ENCODE peak calls at places on chromosomes 2 and 18, in ten cellular contexts. One of them, this sample, is unnamed.

GRCh38 chr18:79397830-79398761 is 2.4 kb downstream of the NFATC1 start:
- DNase-seq in AG04450: no peak
- DNase-seq in fibroblast of pulmonary artery: no peak
- DNase-seq in thoracic aorta: no peak
- DNase-seq in CD4-positive, alpha-beta memory T cell: peak; percentile 46
- DNase-seq in WERI-Rb-1: no peak
- DNase-seq in IMR-90: no peak
- DNase-seq in fibroblast of the aortic adventitia: no peak
- DNase-seq in uterus: no peak
- DNase-seq in H7: peak; percentile 74
- DNase-seq in this sample: no peak

GRCh38 chr2:9780368-9781130 is 62.7 kb upstream of the TAF1B start:
- DNase-seq in fibroblast of pulmonary artery: no peak
- DNase-seq in thoracic aorta: no peak
- DNase-seq in IMR-90: no peak
- DNase-seq in fibroblast of the aortic adventitia: no peak
- DNase-seq in H7: no peak
- DNase-seq in CD4-positive, alpha-beta memory T cell: peak; percentile 77
- DNase-seq in WERI-Rb-1: no peak
- DNase-seq in uterus: no peak
- DNase-seq in AG04450: no peak
- DNase-seq in this sample: no peak

GRCh38 chr2:107064750-107065149 is 178.8 kb upstream of the ST6GAL2 start:
- DNase-seq in CD4-positive, alpha-beta memory T cell: no peak
- DNase-seq in fibroblast of the aortic adventitia: no peak
- DNase-seq in thoracic aorta: no peak
- DNase-seq in IMR-90: no peak
- DNase-seq in AG04450: no peak
- DNase-seq in WERI-Rb-1: no peak
- DNase-seq in uterus: no peak
- DNase-seq in H7: no peak
- DNase-seq in fibroblast of pulmonary artery: peak; percentile 8
- DNase-seq in this sample: peak; percentile 5

GRCh38 chr2:49367003-49367402 is 212.7 kb upstream of the FSHR start:
- DNase-seq in H7: no peak
- DNase-seq in WERI-Rb-1: no peak
- DNase-seq in IMR-90: no peak
- DNase-seq in fibroblast of pulmonary artery: peak; percentile 42
- DNase-seq in CD4-positive, alpha-beta memory T cell: no peak
- DNase-seq in fibroblast of the aortic adventitia: no peak
- DNase-seq in uterus: no peak
- DNase-seq in thoracic aorta: no peak
- DNase-seq in AG04450: no peak
- DNase-seq in this sample: no peak

GRCh38 chr2:214386720-214387119 is 24.1 kb upstream of the VWC2L start:
- DNase-seq in AG04450: no peak
- DNase-seq in CD4-positive, alpha-beta memory T cell: no peak
- DNase-seq in fibroblast of the aortic adventitia: no peak
- DNase-seq in fibroblast of pulmonary artery: no peak
- DNase-seq in thoracic aorta: no peak
- DNase-seq in IMR-90: no peak
- DNase-seq in uterus: no peak
- DNase-seq in H7: no peak
- DNase-seq in WERI-Rb-1: no peak
- DNase-seq in this sample: no peak

GRCh38 chr18:1499265-1499664 is 594.6 kb downstream of the ADCYAP1 start:
- DNase-seq in WERI-Rb-1: no peak
- DNase-seq in thoracic aorta: no peak
- DNase-seq in H7: no peak
- DNase-seq in AG04450: no peak
- DNase-seq in fibroblast of the aortic adventitia: peak; percentile 10
- DNase-seq in uterus: no peak
- DNase-seq in CD4-positive, alpha-beta memory T cell: no peak
- DNase-seq in IMR-90: no peak
- DNase-seq in fibroblast of pulmonary artery: peak; percentile 11
- DNase-seq in this sample: no peak

GRCh38 chr2:37414470-37414949 is 70.1 kb downstream of the QPCT start:
- DNase-seq in uterus: peak; percentile 44
- DNase-seq in fibroblast of the aortic adventitia: peak; percentile 88
- DNase-seq in IMR-90: peak; percentile 81
- DNase-seq in WERI-Rb-1: no peak
- DNase-seq in fibroblast of pulmonary artery: peak; percentile 86
- DNase-seq in thoracic aorta: no peak
- DNase-seq in CD4-positive, alpha-beta memory T cell: no peak
- DNase-seq in AG04450: peak; percentile 56
- DNase-seq in H7: peak; percentile 48
- DNase-seq in this sample: no peak

GRCh38 chr2:74778381-74779371 is 55.3 kb upstream of the HK2 start:
- DNase-seq in fibroblast of pulmonary artery: peak; percentile 44
- DNase-seq in WERI-Rb-1: peak; percentile 87
- DNase-seq in H7: peak; percentile 79
- DNase-seq in thoracic aorta: no peak
- DNase-seq in fibroblast of the aortic adventitia: no peak
- DNase-seq in CD4-positive, alpha-beta memory T cell: no peak
- DNase-seq in AG04450: no peak
- DNase-seq in uterus: no peak
- DNase-seq in IMR-90: peak; percentile 18
- DNase-seq in this sample: no peak

GRCh38 chr2:109385506-109385905 is 228.3 kb downstream of the SEPTIN10 start:
- DNase-seq in AG04450: no peak
- DNase-seq in thoracic aorta: no peak
- DNase-seq in uterus: no peak
- DNase-seq in IMR-90: no peak
- DNase-seq in CD4-positive, alpha-beta memory T cell: no peak
- DNase-seq in WERI-Rb-1: no peak
- DNase-seq in fibroblast of pulmonary artery: no peak
- DNase-seq in H7: no peak
- DNase-seq in fibroblast of the aortic adventitia: no peak
- DNase-seq in this sample: no peak

GRCh38 chr18:8946046-8946838 is 156.3 kb upstream of the NDUFV2 start:
- DNase-seq in IMR-90: peak; percentile 98
- DNase-seq in uterus: no peak
- DNase-seq in WERI-Rb-1: no peak
- DNase-seq in AG04450: peak; percentile 90
- DNase-seq in fibroblast of the aortic adventitia: peak; percentile 99
- DNase-seq in fibroblast of pulmonary artery: peak; percentile 96
- DNase-seq in CD4-positive, alpha-beta memory T cell: no peak
- DNase-seq in H7: no peak
- DNase-seq in thoracic aorta: no peak
- DNase-seq in this sample: peak; percentile 93

GRCh38 chr2:105301646-105302045 is 27.9 kb downstream of the TGFBRAP1 start:
- DNase-seq in thoracic aorta: no peak
- DNase-seq in IMR-90: no peak
- DNase-seq in H7: no peak
- DNase-seq in CD4-positive, alpha-beta memory T cell: no peak
- DNase-seq in fibroblast of the aortic adventitia: no peak
- DNase-seq in fibroblast of pulmonary artery: no peak
- DNase-seq in uterus: no peak
- DNase-seq in AG04450: no peak
- DNase-seq in WERI-Rb-1: no peak
- DNase-seq in this sample: no peak

GRCh38 chr18:53442415-53442783 is 782.1 kb downstream of the MBD2 start:
- DNase-seq in IMR-90: no peak
- DNase-seq in WERI-Rb-1: no peak
- DNase-seq in fibroblast of pulmonary artery: no peak
- DNase-seq in CD4-positive, alpha-beta memory T cell: no peak
- DNase-seq in AG04450: no peak
- DNase-seq in H7: no peak
- DNase-seq in fibroblast of the aortic adventitia: no peak
- DNase-seq in thoracic aorta: no peak
- DNase-seq in uterus: no peak
- DNase-seq in this sample: no peak

GRCh38 chr2:147945660-147946059 is 74.9 kb downstream of the ORC4 start:
- DNase-seq in thoracic aorta: no peak
- DNase-seq in IMR-90: peak; percentile 16
- DNase-seq in CD4-positive, alpha-beta memory T cell: no peak
- DNase-seq in uterus: no peak
- DNase-seq in fibroblast of the aortic adventitia: peak; percentile 26
- DNase-seq in H7: no peak
- DNase-seq in WERI-Rb-1: no peak
- DNase-seq in AG04450: no peak
- DNase-seq in fibroblast of pulmonary artery: peak; percentile 56
- DNase-seq in this sample: no peak

GRCh38 chr2:223941579-223942277 is 3.4 kb downstream of the WDFY1 start:
- DNase-seq in AG04450: no peak
- DNase-seq in WERI-Rb-1: no peak
- DNase-seq in IMR-90: peak; percentile 83
- DNase-seq in H7: no peak
- DNase-seq in thoracic aorta: no peak
- DNase-seq in uterus: no peak
- DNase-seq in fibroblast of pulmonary artery: peak; percentile 90
- DNase-seq in CD4-positive, alpha-beta memory T cell: peak; percentile 79
- DNase-seq in fibroblast of the aortic adventitia: peak; percentile 94
- DNase-seq in this sample: peak; percentile 36

GRCh38 chr2:26640331-26640745 is 828 bp downstream of the CIB4 start:
- DNase-seq in uterus: peak; percentile 38
- DNase-seq in WERI-Rb-1: no peak
- DNase-seq in thoracic aorta: no peak
- DNase-seq in fibroblast of the aortic adventitia: peak; percentile 70
- DNase-seq in AG04450: no peak
- DNase-seq in CD4-positive, alpha-beta memory T cell: no peak
- DNase-seq in IMR-90: peak; percentile 39
- DNase-seq in fibroblast of pulmonary artery: peak; percentile 74
- DNase-seq in H7: peak; percentile 79
- DNase-seq in this sample: peak; percentile 26

GRCh38 chr18:48896326-48896874 is 54.4 kb downstream of the SMAD7 start:
- DNase-seq in WERI-Rb-1: no peak
- DNase-seq in uterus: no peak
- DNase-seq in AG04450: no peak
- DNase-seq in CD4-positive, alpha-beta memory T cell: no peak
- DNase-seq in fibroblast of the aortic adventitia: no peak
- DNase-seq in thoracic aorta: no peak
- DNase-seq in IMR-90: no peak
- DNase-seq in fibroblast of pulmonary artery: no peak
- DNase-seq in H7: no peak
- DNase-seq in this sample: no peak
- H3K4me3 ChIP-seq in WERI-Rb-1: no peak overlapping the region
- H3K4me3 ChIP-seq in uterus: no peak overlapping the region
- H3K4me3 ChIP-seq in AG04450: no peak overlapping the region
- H3K4me3 ChIP-seq in CD4-positive, alpha-beta memory T cell: no peak overlapping the region
- H3K4me3 ChIP-seq in fibroblast of the aortic adventitia: no peak overlapping the region
- H3K4me3 ChIP-seq in thoracic aorta: no peak overlapping the region
- H3K4me3 ChIP-seq in IMR-90: no peak overlapping the region
- H3K4me3 ChIP-seq in fibroblast of pulmonary artery: no peak overlapping the region
- H3K4me3 ChIP-seq in H7: no peak overlapping the region
- H3K4me3 ChIP-seq in this sample: no peak overlapping the region

GRCh38 chr2:237600205-237600846 is 9.8 kb upstream of the RAB17 start:
- DNase-seq in H7: no peak
- DNase-seq in fibroblast of pulmonary artery: peak; percentile 76
- DNase-seq in IMR-90: peak; percentile 71
- DNase-seq in WERI-Rb-1: peak; percentile 44
- DNase-seq in thoracic aorta: no peak
- DNase-seq in uterus: peak; percentile 78
- DNase-seq in fibroblast of the aortic adventitia: peak; percentile 81
- DNase-seq in CD4-positive, alpha-beta memory T cell: no peak
- DNase-seq in AG04450: no peak
- DNase-seq in this sample: no peak
- H3K4me3 ChIP-seq in H7: no peak overlapping the region
- H3K4me3 ChIP-seq in fibroblast of pulmonary artery: no peak overlapping the region
- H3K4me3 ChIP-seq in IMR-90: no peak overlapping the region
- H3K4me3 ChIP-seq in WERI-Rb-1: peak overlapping the region; percentile 19
- H3K4me3 ChIP-seq in thoracic aorta: peak overlapping the region; percentile 56
- H3K4me3 ChIP-seq in uterus: peak overlapping the region; percentile 29
- H3K4me3 ChIP-seq in fibroblast of the aortic adventitia: peak overlapping the region; percentile 40
- H3K4me3 ChIP-seq in CD4-positive, alpha-beta memory T cell: no peak overlapping the region
- H3K4me3 ChIP-seq in AG04450: no peak overlapping the region
- H3K4me3 ChIP-seq in this sample: no peak overlapping the region

GRCh38 chr2:176490061-176490861 is 221.0 kb downstream of the MTX2 start:
- DNase-seq in fibroblast of pulmonary artery: peak; percentile 42
- DNase-seq in WERI-Rb-1: no peak
- DNase-seq in thoracic aorta: no peak
- DNase-seq in AG04450: no peak
- DNase-seq in H7: peak; percentile 71
- DNase-seq in fibroblast of the aortic adventitia: no peak
- DNase-seq in IMR-90: no peak
- DNase-seq in CD4-positive, alpha-beta memory T cell: no peak
- DNase-seq in uterus: peak; percentile 54
- DNase-seq in this sample: no peak

GRCh38 chr2:176493221-176493825 is 224.1 kb downstream of the MTX2 start:
- DNase-seq in AG04450: no peak
- DNase-seq in uterus: peak; percentile 24
- DNase-seq in thoracic aorta: no peak
- DNase-seq in WERI-Rb-1: no peak
- DNase-seq in IMR-90: no peak
- DNase-seq in fibroblast of pulmonary artery: no peak
- DNase-seq in fibroblast of the aortic adventitia: no peak
- DNase-seq in H7: no peak
- DNase-seq in CD4-positive, alpha-beta memory T cell: no peak
- DNase-seq in this sample: no peak

GRCh38 chr2:176492583-176492982 is 223.3 kb downstream of the MTX2 start:
- DNase-seq in uterus: no peak
- DNase-seq in H7: no peak
- DNase-seq in thoracic aorta: no peak
- DNase-seq in fibroblast of pulmonary artery: no peak
- DNase-seq in AG04450: no peak
- DNase-seq in fibroblast of the aortic adventitia: no peak
- DNase-seq in WERI-Rb-1: no peak
- DNase-seq in CD4-positive, alpha-beta memory T cell: no peak
- DNase-seq in IMR-90: no peak
- DNase-seq in this sample: no peak

GRCh38 chr2:176493909-176494308 is 224.7 kb downstream of the MTX2 start:
- DNase-seq in IMR-90: no peak
- DNase-seq in H7: no peak
- DNase-seq in uterus: no peak
- DNase-seq in thoracic aorta: no peak
- DNase-seq in fibroblast of the aortic adventitia: no peak
- DNase-seq in CD4-positive, alpha-beta memory T cell: no peak
- DNase-seq in fibroblast of pulmonary artery: no peak
- DNase-seq in WERI-Rb-1: no peak
- DNase-seq in AG04450: no peak
- DNase-seq in this sample: no peak

GRCh38 chr2:176491172-176491904 is 222.1 kb downstream of the MTX2 start:
- DNase-seq in WERI-Rb-1: no peak
- DNase-seq in IMR-90: peak; percentile 96
- DNase-seq in fibroblast of pulmonary artery: peak; percentile 96
- DNase-seq in H7: no peak
- DNase-seq in uterus: peak; percentile 90
- DNase-seq in thoracic aorta: no peak
- DNase-seq in fibroblast of the aortic adventitia: peak; percentile 95
- DNase-seq in AG04450: peak; percentile 97
- DNase-seq in CD4-positive, alpha-beta memory T cell: no peak
- DNase-seq in this sample: peak; percentile 100
- H3K4me3 ChIP-seq in WERI-Rb-1: no peak overlapping the region
- H3K4me3 ChIP-seq in IMR-90: no peak overlapping the region
- H3K4me3 ChIP-seq in fibroblast of pulmonary artery: no peak overlapping the region
- H3K4me3 ChIP-seq in H7: no peak overlapping the region
- H3K4me3 ChIP-seq in uterus: no peak overlapping the region
- H3K4me3 ChIP-seq in thoracic aorta: no peak overlapping the region
- H3K4me3 ChIP-seq in fibroblast of the aortic adventitia: no peak overlapping the region
- H3K4me3 ChIP-seq in AG04450: no peak overlapping the region
- H3K4me3 ChIP-seq in CD4-positive, alpha-beta memory T cell: no peak overlapping the region
- H3K4me3 ChIP-seq in this sample: no peak overlapping the region

DNA sequence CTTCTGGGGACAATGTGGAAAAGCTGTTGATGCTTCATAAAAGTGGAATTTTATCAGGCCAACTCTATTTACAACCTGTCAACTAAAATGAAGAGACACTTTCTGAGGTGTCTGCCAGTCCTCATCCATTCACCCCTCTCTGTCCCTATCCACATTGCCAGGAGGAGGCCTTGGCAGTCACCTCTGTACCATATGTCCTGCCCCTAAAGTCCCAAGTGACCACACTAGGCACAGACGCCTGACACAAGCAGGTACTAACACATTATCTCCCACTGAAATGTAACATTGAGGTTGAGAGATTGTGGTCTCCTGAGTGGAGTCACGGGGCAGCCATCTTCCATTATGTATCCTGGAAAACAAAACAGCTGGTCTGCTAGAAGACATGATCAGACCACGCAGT is 71.4 kb downstream of the OSBPL1A start:
- DNase-seq in WERI-Rb-1: no peak
- DNase-seq in CD4-positive, alpha-beta memory T cell: no peak
- DNase-seq in H7: no peak
- DNase-seq in fibroblast of the aortic adventitia: no peak
- DNase-seq in thoracic aorta: no peak
- DNase-seq in uterus: no peak
- DNase-seq in AG04450: no peak
- DNase-seq in fibroblast of pulmonary artery: no peak
- DNase-seq in IMR-90: no peak
- DNase-seq in this sample: no peak
- H3K4me3 ChIP-seq in WERI-Rb-1: no peak overlapping the region
- H3K4me3 ChIP-seq in CD4-positive, alpha-beta memory T cell: no peak overlapping the region
- H3K4me3 ChIP-seq in H7: no peak overlapping the region
- H3K4me3 ChIP-seq in fibroblast of the aortic adventitia: no peak overlapping the region
- H3K4me3 ChIP-seq in thoracic aorta: no peak overlapping the region
- H3K4me3 ChIP-seq in uterus: no peak overlapping the region
- H3K4me3 ChIP-seq in AG04450: no peak overlapping the region
- H3K4me3 ChIP-seq in fibroblast of pulmonary artery: no peak overlapping the region
- H3K4me3 ChIP-seq in IMR-90: no peak overlapping the region
- H3K4me3 ChIP-seq in this sample: no peak overlapping the region

This sample was measured in skeletal muscle cell.